ENCODE peak calls at places on chromosome 12, in five cellular contexts. D, W, R, T and F are unnamed samples.

GRCh38 chr12:25775968-25776367 is 182.5 kb upstream of the RASSF8 start:
- DNase-seq in D (no peak), W (no peak), R (no peak), T (no peak), F (no peak)

GRCh38 chr12:38137716-38138115 is 178.9 kb upstream of the ALG10B start:
- DNase-seq in D (no peak), W (no peak), R (no peak), T (no peak), F (no peak)

GRCh38 chr12:76037130-76038105 is 5.8 kb upstream of the PHLDA1 start:
- DNase-seq in D (no peak), W (peak; percentile 78), R (peak; percentile 90), T (peak; percentile 85), F (no peak)

GRCh38 chr12:68746572-68747180 is 700 bp downstream of the SLC35E3 start:
- DNase-seq in D (peak; percentile 73), W (peak; percentile 67), R (peak; percentile 34), T (peak; percentile 80), F (peak; percentile 92)

GRCh38 chr12:46124848-46125619 is 134.7 kb upstream of the SCAF11 start:
- DNase-seq in D (no peak), W (peak; percentile 79), R (peak; percentile 77), T (peak; percentile 88), F (no peak)

GRCh38 chr12:58877243-58877743 is 43.0 kb downstream of the LRIG3 start:
- DNase-seq in D (no peak), W (no peak), R (no peak), T (peak; percentile 98), F (no peak)

GRCh38 chr12:121222847-121223246 is 12.9 kb downstream of the P2RX4 start:
- DNase-seq in D (no peak), W (no peak), R (no peak), T (no peak), F (no peak)

GRCh38 chr12:116502141-116502725 is 56.9 kb upstream of the MAP1LC3B2 start:
- DNase-seq in D (no peak), W (no peak), R (no peak), T (no peak), F (no peak)

GRCh38 chr12:67222302-67222701 is 46.9 kb upstream of the CAND1 start:
- DNase-seq in D (no peak), W (peak; percentile 31), R (no peak), T (peak; percentile 28), F (no peak)

GRCh38 chr12:101963703-101964102 is 86.3 kb downstream of the DRAM1 start:
- DNase-seq in D (no peak), W (no peak), R (no peak), T (no peak), F (no peak)

GRCh38 chr12:93678779-93679178 is 1.6 kb downstream of the CRADD start:
- DNase-seq in D (no peak), W (no peak), R (no peak), T (no peak), F (peak; percentile 60)

GRCh38 chr12:99768758-99769157 is 121.2 kb downstream of the GARIN6 start:
- DNase-seq in D (no peak), W (no peak), R (no peak), T (no peak), F (no peak)

GRCh38 chr12:65881965-65882413 is 57.7 kb downstream of the HMGA2 start:
- DNase-seq in D (no peak), W (peak; percentile 31), R (peak; percentile 61), T (peak; percentile 70), F (peak; percentile 94)

GRCh38 chr12:114895081-114895480 is 211.1 kb upstream of the TBX3 start:
- DNase-seq in D (no peak), W (no peak), R (no peak), T (no peak), F (no peak)

GRCh38 chr12:5689773-5690172 is 255.3 kb downstream of the ANO2 start:
- DNase-seq in D (no peak), W (no peak), R (no peak), T (no peak), F (no peak)